ENCODE peak calls at places on chromosomes 2 and 18, in five cellular contexts. Q is tibial nerve, Z is Peyer's patch, U is HepG2, P is neural crest cell. H is an unnamed sample.

GRCh38 chr2:84297155-84297554 is 161.9 kb downstream of the SUCLG1 start:
- DNase-seq in Q (no peak), U (peak), Z (peak), P (no peak), H (no peak)

GRCh38 chr2:23249348-23249747 is 135.6 kb upstream of the KLHL29 start:
- DNase-seq in P (no peak), Z (no peak), U (no peak), Q (peak), H (no peak)

GRCh38 chr2:9106338-9107167 is 100.1 kb upstream of the ASAP2 start:
- DNase-seq in U (no peak), P (no peak), Z (no peak), Q (no peak), H (no peak)

GRCh38 chr2:36468463-36469266 is 113.1 kb downstream of the CRIM1 start:
- DNase-seq in U (no peak), Q (no peak), Z (no peak), P (no peak), H (no peak)

GRCh38 chr18:3008546-3008945 is 4.4 kb downstream of the LPIN2 start:
- DNase-seq in U (no peak), P (no peak), Q (no peak), Z (no peak), H (no peak)

GRCh38 chr18:62788891-62789290 is 73.5 kb downstream of the PHLPP1 start:
- DNase-seq in Q (no peak), P (no peak), Z (no peak), U (no peak), H (no peak)

GRCh38 chr2:85902496-85902895 is 13.7 kb upstream of the ST3GAL5 start:
- DNase-seq in U (no peak), Q (no peak), Z (no peak), P (no peak), H (no peak)

GRCh38 chr2:86393521-86394490 is 47.4 kb upstream of the KDM3A start:
- DNase-seq in P (no peak), U (no peak), Z (no peak), Q (no peak), H (no peak)

GRCh38 chr2:88481937-88482336 is 29.4 kb upstream of the FOXI3 start:
- DNase-seq in P (no peak), U (no peak), Q (no peak), Z (no peak), H (no peak)

GRCh38 chr2:99066602-99067001 is 74.9 kb upstream of the C2orf15 start:
- DNase-seq in U (peak), P (no peak), Q (no peak), Z (no peak), H (no peak)

GRCh38 chr2:96267159-96267971 is 1.3 kb downstream of the CIAO1 start:
- DNase-seq in P (peak), Q (no peak), Z (peak), U (peak), H (no peak)

GRCh38 chr2:134391751-134392160 is 137.9 kb downstream of the MGAT5 start:
- DNase-seq in P (no peak), Q (no peak), Z (no peak), U (no peak), H (no peak)

GRCh38 chr2:28387082-28387960 is 5.3 kb upstream of the FOSL2 start:
- DNase-seq in P (no peak), Q (no peak), Z (no peak), U (no peak), H (no peak)

GRCh38 chr2:23486676-23487075 is 101.7 kb downstream of the KLHL29 start:
- DNase-seq in Q (no peak), Z (peak), P (no peak), U (no peak), H (no peak)

GRCh38 chr2:134170269-134170668 is 83.6 kb upstream of the MGAT5 start:
- DNase-seq in P (no peak), U (no peak), Q (no peak), Z (no peak), H (no peak)

GRCh38 chr2:73293534-73294171 is at the start of gene EGR4:
- DNase-seq in P (peak), U (peak), Q (no peak), Z (peak), H (peak)

GRCh38 chr2:135985826-135986393 is 484 bp upstream of the DARS1 start:
- DNase-seq in Q (no peak), U (no peak), P (no peak), Z (no peak), H (no peak)

GRCh38 chr18:9736942-9737813 is 29.1 kb downstream of the RAB31 start:
- DNase-seq in P (no peak), U (no peak), Z (no peak), Q (no peak), H (no peak)

GRCh38 chr2:199646439-199646838 is 188.7 kb upstream of the SATB2 start:
- DNase-seq in U (no peak), P (no peak), Q (no peak), Z (no peak), H (no peak)

GRCh38 chr2:45406626-45407025 is 204.4 kb downstream of the SRBD1 start:
- DNase-seq in Z (no peak), P (no peak), Q (no peak), U (no peak), H (no peak)

GRCh38 chr2:212294816-212295215 is 243.8 kb downstream of the ERBB4 start:
- DNase-seq in U (no peak), P (no peak), Q (no peak), Z (no peak), H (no peak)

GRCh38 chr2:30798536-30798991 is 8.7 kb downstream of the CAPN13 start:
- DNase-seq in U (no peak), P (no peak), Z (no peak), Q (no peak), H (no peak)

GRCh38 chr2:96157649-96158553 is 12.7 kb upstream of the DUSP2 start:
- DNase-seq in P (no peak), U (no peak), Q (no peak), Z (peak), H (peak)

GRCh38 chr2:109396338-109397180 is 217.2 kb downstream of the SEPTIN10 start:
- DNase-seq in Z (no peak), U (no peak), P (no peak), Q (no peak), H (no peak)

GRCh38 chr2:178219247-178219646 is 24.9 kb downstream of the OSBPL6 start:
- DNase-seq in U (no peak), P (no peak), Q (no peak), Z (no peak), H (no peak)

GRCh38 chr2:142642654-142643053 is 234.8 kb upstream of the KYNU start:
- DNase-seq in Z (no peak), Q (no peak), P (no peak), U (no peak), H (no peak)

GRCh38 chr2:128534688-128535392 is 216.2 kb upstream of the HS6ST1 start:
- DNase-seq in Z (no peak), P (no peak), Q (no peak), U (no peak), H (no peak)

GRCh38 chr2:207288628-207289027 is 122.9 kb upstream of the KLF7 start:
- DNase-seq in Z (no peak), Q (no peak), U (no peak), P (no peak), H (no peak)

GRCh38 chr2:61743004-61743403 is 110.9 kb downstream of the FAM161A start:
- DNase-seq in Q (no peak), Z (no peak), U (no peak), P (no peak), H (no peak)

GRCh38 chr18:66317243-66318090 is 286.4 kb downstream of the CDH19 start:
- DNase-seq in U (no peak), P (no peak), Q (no peak), Z (no peak), H (no peak)

GRCh38 chr2:163755366-163755765 is 19.6 kb upstream of the FIGN start:
- DNase-seq in Q (no peak), P (no peak), Z (no peak), U (no peak), H (no peak)

GRCh38 chr18:60145776-60146175 is 226.8 kb downstream of the MC4R start:
- DNase-seq in U (no peak), P (no peak), Q (no peak), Z (no peak), H (no peak)

GRCh38 chr2:23456881-23457760 is 72.1 kb downstream of the KLHL29 start:
- DNase-seq in Z (no peak), U (no peak), P (no peak), Q (no peak), H (no peak)

GRCh38 chr2:179936654-179937053 is 70.4 kb downstream of the CWC22 start:
- DNase-seq in P (peak), Z (peak), Q (no peak), U (peak), H (no peak)

GRCh38 chr2:175437167-175437566 is 255.7 kb upstream of the ATP5MC3 start:
- DNase-seq in Z (no peak), Q (no peak), U (no peak), P (no peak), H (no peak)

GRCh38 chr2:175441361-175441760 is 259.9 kb upstream of the ATP5MC3 start:
- DNase-seq in Z (no peak), U (no peak), Q (no peak), P (peak), H (no peak)

GRCh38 chr2:175436076-175436475 is 254.6 kb upstream of the ATP5MC3 start:
- DNase-seq in P (no peak), Z (no peak), U (no peak), Q (no peak), H (no peak)

GRCh38 chr2:175435012-175435411 is 253.5 kb upstream of the ATP5MC3 start:
- DNase-seq in Q (no peak), U (no peak), Z (no peak), P (no peak), H (no peak)

DNA sequence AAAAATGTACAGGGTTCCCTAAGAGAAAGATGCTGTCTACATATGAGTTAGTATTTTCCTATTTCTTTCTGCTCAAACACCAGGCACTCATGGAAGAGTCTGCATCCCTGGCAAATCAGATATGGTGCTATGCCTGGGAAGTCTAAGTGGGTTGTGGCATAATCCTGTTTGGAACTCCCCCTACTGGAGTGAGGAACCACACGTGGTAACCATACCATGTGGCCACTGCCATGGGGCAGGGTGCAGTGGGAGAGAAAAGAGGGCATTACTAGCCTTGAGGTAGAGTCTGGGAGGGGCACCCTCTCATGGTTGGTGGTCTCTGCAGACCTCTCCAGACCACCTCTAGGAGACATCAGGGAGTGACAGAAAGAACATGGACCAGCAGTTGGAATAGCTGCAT is 257.9 kb upstream of the ATP5MC3 start:
- DNase-seq in P (no peak), Z (no peak), Q (no peak), U (peak), H (no peak)
- TF ChIP-seq CTCF in P (no peak), Z (no peak), Q (no peak), U (peak), H (no peak)

GRCh38 chr18:78073275-78073674 is 823.6 kb downstream of the GALR1 start:
- DNase-seq in U (no peak), P (no peak), Q (no peak), Z (no peak), H (no peak)
- TF ChIP-seq CTCF in U (no peak), P (peak), Q (peak), Z (no peak), H (no peak)

DNA sequence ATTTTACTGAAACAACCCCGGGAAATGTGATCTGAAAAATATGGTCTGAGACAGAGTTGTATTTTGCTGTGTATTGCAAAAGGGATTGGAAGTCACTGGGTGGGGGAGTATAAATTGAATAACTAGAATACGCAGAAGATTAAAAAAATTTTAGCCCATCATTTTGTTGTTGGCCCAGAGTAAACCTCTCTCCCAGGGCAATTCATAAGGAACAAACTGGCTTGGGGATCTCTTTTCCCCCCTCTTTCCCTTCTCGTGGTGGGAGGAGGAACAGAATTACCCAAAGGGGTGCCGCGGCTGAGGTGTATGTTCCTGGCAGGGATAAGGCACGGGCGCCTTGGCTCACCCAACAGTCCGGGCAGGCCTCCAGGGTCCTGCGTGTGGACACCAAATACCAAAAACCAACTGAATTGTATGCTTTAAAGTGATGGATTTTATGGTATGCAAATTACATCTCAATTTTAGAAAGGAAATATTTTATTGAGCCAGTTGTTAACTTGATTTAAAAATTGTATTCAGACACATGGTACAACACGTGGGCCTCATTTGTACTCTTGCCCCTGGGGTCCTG is 121.2 kb upstream of the SPRED2 start:
- DNase-seq in Q (no peak), Z (no peak), U (no peak), P (no peak), H (no peak)
- TF ChIP-seq CTCF in Q (no peak), Z (no peak), U (no peak), P (no peak), H (no peak)

DNA sequence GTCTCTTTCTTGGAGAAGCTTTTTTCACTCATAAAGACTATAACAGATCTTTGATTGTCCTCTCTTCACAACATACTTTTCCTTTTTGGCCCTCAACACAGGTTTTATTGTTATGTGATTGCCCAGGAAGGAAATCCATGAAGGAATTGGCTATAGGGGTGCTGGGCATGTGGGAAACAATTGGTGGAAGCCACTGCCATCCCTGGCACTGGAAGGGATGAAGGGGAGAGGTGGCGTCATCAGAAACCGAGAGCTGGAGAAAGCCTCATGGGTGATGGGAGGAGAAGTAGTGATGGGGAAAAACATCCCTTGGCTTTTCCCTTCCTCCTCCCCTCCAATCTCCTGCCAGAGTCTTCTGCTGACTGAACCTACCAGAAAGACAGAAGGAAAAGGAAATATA is 106.2 kb downstream of the SPOPL start:
- DNase-seq in U (no peak), Q (no peak), P (no peak), Z (no peak), H (no peak)
- TF ChIP-seq CTCF in U (no peak), Q (no peak), P (no peak), Z (no peak), H (no peak)

DNA sequence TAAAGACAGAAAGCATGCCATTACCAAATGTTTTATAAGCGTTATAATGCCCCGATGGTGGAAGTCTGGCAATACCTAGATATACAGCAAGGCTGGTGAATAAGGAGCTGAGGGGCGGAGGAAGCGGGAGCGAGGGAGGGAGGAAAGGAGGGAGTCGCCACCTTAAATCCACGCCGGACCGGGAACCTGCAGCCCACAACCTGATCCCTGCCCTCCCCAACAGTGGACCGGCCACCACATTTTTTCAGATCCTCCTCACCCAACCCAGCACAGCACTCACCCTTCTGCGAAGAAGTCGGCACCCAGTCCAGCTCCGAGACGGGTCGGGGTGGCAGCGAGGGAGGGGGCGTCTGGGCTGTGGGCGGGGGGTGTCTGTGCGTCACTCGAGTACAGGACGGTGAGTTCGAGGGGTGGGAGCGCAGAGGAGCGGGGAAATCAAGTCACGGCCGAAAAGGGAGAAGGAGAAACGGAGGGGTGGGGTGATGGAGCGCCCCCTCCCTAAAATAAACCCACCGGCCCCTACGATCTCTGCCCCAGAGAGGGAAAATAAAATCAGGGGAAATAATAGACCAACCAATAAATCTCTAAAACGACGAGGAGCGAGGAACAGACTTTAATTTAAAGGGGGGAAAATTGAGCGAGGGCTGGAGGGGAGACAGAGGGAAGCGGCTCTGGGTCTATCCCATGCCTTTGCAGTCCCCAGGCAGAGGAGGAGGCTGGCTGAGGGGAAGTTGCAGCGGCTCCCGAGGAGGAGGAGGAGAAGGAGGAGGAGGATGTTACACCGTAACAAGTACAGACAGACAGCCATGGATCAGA is 96.5 kb upstream of the SERTAD2 start:
- DNase-seq in U (no peak), Z (peak), Q (peak), P (peak), H (peak)
- TF ChIP-seq CTCF in U (peak), Z (no peak), Q (no peak), P (peak), H (no peak)

DNA sequence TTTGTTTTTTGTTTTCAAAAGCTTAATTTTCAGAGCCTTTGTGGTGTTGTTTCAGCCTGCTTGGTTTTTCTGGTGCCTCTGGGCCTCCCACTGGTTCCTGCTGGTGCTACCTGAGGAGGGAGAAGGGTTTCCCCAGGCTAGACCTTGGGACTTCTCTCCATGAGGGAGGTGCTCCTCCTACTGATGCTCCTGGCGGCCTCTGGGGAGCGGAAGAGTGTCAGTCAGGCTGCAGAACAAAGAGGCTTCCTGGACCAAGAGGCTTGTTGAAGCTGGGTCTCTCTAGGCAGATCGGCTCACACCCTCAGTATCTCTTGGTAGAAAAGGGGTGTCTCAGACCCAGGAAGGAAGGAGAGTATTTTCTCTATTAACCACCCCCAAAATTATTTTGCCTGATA is 32.2 kb downstream of the RFX8 start:
- DNase-seq in P (no peak), U (peak), Q (no peak), Z (no peak), H (no peak)
- TF ChIP-seq CTCF in P (no peak), U (peak), Q (no peak), Z (no peak), H (no peak)

GRCh38 chr2:101197215-101197745 is 46.1 kb upstream of the TBC1D8 start:
- DNase-seq in U (peak), P (no peak), Q (no peak), Z (no peak), H (no peak)
- TF ChIP-seq CTCF in U (peak), P (peak), Q (no peak), Z (no peak), H (no peak)

GRCh38 chr2:219003267-219003634 is 10.0 kb upstream of the CRYBA2 start:
- DNase-seq in Z (no peak), P (no peak), U (no peak), Q (no peak), H (no peak)
- TF ChIP-seq CTCF in Z (no peak), P (no peak), U (no peak), Q (no peak), H (no peak)

GRCh38 chr2:125745514-125745913 is 910.4 kb upstream of the GYPC start:
- DNase-seq in Q (no peak), U (peak), P (peak), Z (no peak), H (no peak)
- TF ChIP-seq CTCF in Q (peak), U (peak), P (peak), Z (no peak), H (no peak)

DNA sequence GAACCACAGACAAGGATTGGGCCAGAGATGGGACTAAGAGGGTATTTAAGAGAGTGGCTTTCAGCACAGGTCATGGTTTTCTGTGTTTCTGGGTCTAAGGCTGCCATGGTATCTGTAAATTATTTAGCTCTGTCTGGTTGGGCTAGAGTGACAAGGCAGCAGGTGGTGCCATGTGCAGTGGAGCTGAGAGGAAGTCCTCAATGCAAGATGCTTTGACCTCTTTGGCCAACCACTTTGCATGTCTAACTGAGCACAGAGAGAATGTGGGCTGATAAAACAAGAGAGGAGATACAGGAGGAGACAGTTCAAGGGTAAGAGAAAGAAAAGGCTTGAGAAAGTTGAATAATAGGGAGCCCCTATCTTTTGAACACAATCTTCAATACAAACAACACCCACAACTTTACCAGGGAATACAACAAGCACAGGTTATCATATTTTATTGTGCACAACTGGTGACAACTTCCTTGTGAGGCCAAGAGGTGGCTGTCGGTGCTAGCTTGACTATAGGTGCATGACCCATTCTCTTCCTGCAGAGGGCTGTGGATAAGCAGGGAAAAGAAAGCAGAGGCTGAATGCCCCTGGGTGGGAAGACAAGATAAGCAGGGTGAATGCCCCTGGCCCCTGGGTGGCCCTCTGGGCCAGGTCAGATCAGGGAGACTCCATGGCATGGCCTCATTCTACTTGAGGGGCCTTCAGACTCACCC is 12.3 kb downstream of the FLACC1 start:
- DNase-seq in P (no peak), Q (no peak), Z (no peak), U (peak), H (no peak)
- TF ChIP-seq CTCF in P (peak), Q (no peak), Z (no peak), U (peak), H (no peak)